ENCODE peak calls at places on chromosomes 5 and 9, in six cellular contexts. G is prostate gland, S is mesendoderm, X is uterus, Y is tibial artery, B is mammary epithelial cell. M is an unnamed sample.

GRCh38 chr5:143056331-143056689 is 286.1 kb downstream of the ARHGAP26 start:
- DNase-seq in G (no peak), S (no peak), X (no peak), Y (no peak), B (no peak), M (no peak)

GRCh38 chr5:107104774-107105050 is 566.0 kb downstream of the EFNA5 start:
- DNase-seq in G (no peak), S (peak), X (no peak), Y (no peak), B (no peak), M (no peak)

GRCh38 chr5:81855576-81855975 is 104.7 kb upstream of the SSBP2 start:
- DNase-seq in G (no peak), S (no peak), X (no peak), Y (no peak), B (peak), M (no peak)

GRCh38 chr5:138258704-138259285 is 15.6 kb downstream of the GFRA3 start:
- DNase-seq in G (no peak), S (no peak), X (no peak), Y (no peak), B (no peak), M (no peak)

GRCh38 chr5:104179057-104179456 is 616.5 kb upstream of the NUDT12 start:
- DNase-seq in G (no peak), S (peak), X (no peak), Y (no peak), B (peak), M (peak)

GRCh38 chr5:138349842-138350635 is 2.4 kb upstream of the KDM3B start:
- DNase-seq in G (no peak), S (no peak), X (no peak), Y (no peak), B (no peak), M (no peak)

GRCh38 chr5:131217791-131218190 is 46.1 kb upstream of the CDC42SE2 start:
- DNase-seq in G (no peak), S (no peak), X (no peak), Y (no peak), B (no peak), M (no peak)

GRCh38 chr5:130400091-130400490 is 495.8 kb downstream of the CHSY3 start:
- DNase-seq in G (no peak), S (peak), X (no peak), Y (no peak), B (peak), M (peak)

GRCh38 chr5:156475831-156476551 is 149.0 kb downstream of the SGCD start:
- DNase-seq in G (no peak), S (peak), X (peak), Y (peak), B (peak), M (peak)

GRCh38 chr9:127893392-127893791 is 6.0 kb downstream of the ST6GALNAC6 start:
- DNase-seq in G (no peak), S (no peak), X (no peak), Y (no peak), B (no peak), M (no peak)

GRCh38 chr9:127898433-127899199 is 787 bp downstream of the ST6GALNAC6 start:
- DNase-seq in G (no peak), S (no peak), X (peak), Y (peak), B (no peak), M (peak)

GRCh38 chr9:127897194-127897692 is 2.2 kb downstream of the ST6GALNAC6 start:
- DNase-seq in G (no peak), S (peak), X (peak), Y (peak), B (no peak), M (peak)

GRCh38 chr9:127896395-127897193 is 2.8 kb downstream of the ST6GALNAC6 start:
- DNase-seq in G (no peak), S (no peak), X (no peak), Y (no peak), B (no peak), M (no peak)

GRCh38 chr9:127895811-127896210 is 3.6 kb downstream of the ST6GALNAC6 start:
- DNase-seq in G (no peak), S (no peak), X (no peak), Y (no peak), B (no peak), M (no peak)
- H3K27ac ChIP-seq in G (no peak), S (no peak), X (peak), Y (peak), B (no peak), M (no peak)

GRCh38 chr5:110224050-110224449 is 502.4 kb downstream of the TMEM232 start:
- DNase-seq in G (no peak), S (no peak), X (no peak), Y (no peak), B (no peak), M (no peak)

GRCh38 chr5:110221036-110221435 is 505.4 kb downstream of the TMEM232 start:
- DNase-seq in G (no peak), S (no peak), X (no peak), Y (no peak), B (no peak), M (no peak)

GRCh38 chr5:110219769-110220168 is 506.7 kb downstream of the TMEM232 start:
- DNase-seq in G (no peak), S (no peak), X (no peak), Y (no peak), B (no peak), M (no peak)

DNA sequence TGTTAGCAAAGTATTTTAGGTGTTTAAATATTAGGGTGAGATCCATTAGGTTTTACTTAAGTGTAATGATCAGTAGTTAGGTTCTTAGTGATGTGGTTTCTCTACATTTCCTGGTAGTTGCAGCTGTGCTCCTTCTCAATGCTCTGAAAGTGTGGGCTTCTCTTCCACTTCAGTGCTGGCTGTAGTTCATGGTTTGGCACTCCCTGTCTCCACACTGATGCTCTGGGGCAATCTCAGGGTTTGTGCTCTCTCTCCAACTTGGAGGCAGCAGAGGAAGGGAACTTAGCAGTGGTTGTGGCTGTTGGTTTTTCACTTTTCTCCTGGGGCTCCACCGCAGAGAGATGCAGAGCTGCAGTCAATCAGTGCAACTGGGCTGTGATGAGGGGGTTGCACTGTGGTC is 507.5 kb downstream of the TMEM232 start:
- DNase-seq in G (no peak), S (no peak), X (no peak), Y (no peak), B (no peak), M (no peak)
- H3K27ac ChIP-seq in G (no peak), S (no peak), X (no peak), Y (no peak), B (no peak), M (no peak)

GRCh38 chr5:158660726-158661125 is 439.0 kb downstream of the EBF1 start:
- DNase-seq in G (no peak), S (no peak), X (no peak), Y (no peak), B (no peak), M (peak)

GRCh38 chr5:158654415-158654814 is 445.3 kb downstream of the EBF1 start:
- DNase-seq in G (no peak), S (no peak), X (no peak), Y (no peak), B (no peak), M (no peak)

DNA sequence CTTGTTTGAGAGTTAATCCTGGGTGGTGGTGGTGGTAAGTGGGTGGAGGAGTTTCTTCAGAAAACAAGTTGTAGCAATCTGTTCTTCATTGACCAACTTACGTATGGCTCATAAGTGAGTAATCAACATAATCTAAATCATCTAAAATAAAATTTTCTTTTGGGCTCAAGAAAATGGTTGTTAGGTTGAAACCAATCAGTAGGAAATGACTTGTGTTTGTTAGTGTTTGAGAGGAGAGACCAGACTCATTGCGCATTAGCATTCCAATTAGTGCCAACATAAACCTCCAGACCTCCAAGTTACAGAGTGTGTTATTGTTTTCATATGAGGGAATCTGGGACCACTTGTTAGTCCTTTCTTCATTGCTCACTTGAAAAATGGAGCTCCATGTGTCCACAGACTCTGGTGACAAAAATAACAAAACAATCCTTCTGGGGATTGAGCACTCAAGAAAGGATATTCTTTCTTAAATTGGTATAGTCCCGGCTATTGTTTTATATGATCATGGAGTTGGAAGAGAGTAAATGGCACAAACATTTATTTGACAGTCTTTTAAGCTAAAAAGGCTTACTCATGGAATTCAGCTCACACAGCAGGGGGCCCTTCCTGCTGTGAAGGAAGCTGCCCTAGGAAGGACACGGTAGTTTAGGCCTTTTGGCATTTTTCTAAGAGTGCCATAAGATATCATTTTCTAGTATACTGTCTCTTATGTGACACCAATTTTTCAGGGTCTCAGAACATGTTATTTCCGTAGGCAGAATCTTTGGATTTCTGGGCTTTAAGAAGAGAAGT is 441.1 kb downstream of the EBF1 start:
- DNase-seq in G (no peak), S (peak), X (no peak), Y (no peak), B (no peak), M (peak)
- H3K27ac ChIP-seq in G (no peak), S (no peak), X (no peak), Y (no peak), B (no peak), M (no peak)

GRCh38 chr5:362978-363765 is 41.7 kb downstream of the AHRR start:
- DNase-seq in G (peak), S (no peak), X (no peak), Y (peak), B (no peak), M (no peak)

GRCh38 chr5:362189-362588 is 40.7 kb downstream of the AHRR start:
- DNase-seq in G (no peak), S (no peak), X (no peak), Y (no peak), B (no peak), M (no peak)

GRCh38 chr5:360277-361027 is 38.9 kb downstream of the AHRR start:
- DNase-seq in G (no peak), S (no peak), X (no peak), Y (no peak), B (no peak), M (no peak)

GRCh38 chr5:355379-355935 is 33.9 kb downstream of the AHRR start:
- DNase-seq in G (no peak), S (no peak), X (no peak), Y (no peak), B (no peak), M (no peak)

GRCh38 chr5:359301-359897 is 37.9 kb downstream of the AHRR start:
- DNase-seq in G (peak), S (no peak), X (no peak), Y (peak), B (no peak), M (no peak)
- H3K27ac ChIP-seq in G (no peak), S (no peak), X (no peak), Y (no peak), B (no peak), M (no peak)

DNA sequence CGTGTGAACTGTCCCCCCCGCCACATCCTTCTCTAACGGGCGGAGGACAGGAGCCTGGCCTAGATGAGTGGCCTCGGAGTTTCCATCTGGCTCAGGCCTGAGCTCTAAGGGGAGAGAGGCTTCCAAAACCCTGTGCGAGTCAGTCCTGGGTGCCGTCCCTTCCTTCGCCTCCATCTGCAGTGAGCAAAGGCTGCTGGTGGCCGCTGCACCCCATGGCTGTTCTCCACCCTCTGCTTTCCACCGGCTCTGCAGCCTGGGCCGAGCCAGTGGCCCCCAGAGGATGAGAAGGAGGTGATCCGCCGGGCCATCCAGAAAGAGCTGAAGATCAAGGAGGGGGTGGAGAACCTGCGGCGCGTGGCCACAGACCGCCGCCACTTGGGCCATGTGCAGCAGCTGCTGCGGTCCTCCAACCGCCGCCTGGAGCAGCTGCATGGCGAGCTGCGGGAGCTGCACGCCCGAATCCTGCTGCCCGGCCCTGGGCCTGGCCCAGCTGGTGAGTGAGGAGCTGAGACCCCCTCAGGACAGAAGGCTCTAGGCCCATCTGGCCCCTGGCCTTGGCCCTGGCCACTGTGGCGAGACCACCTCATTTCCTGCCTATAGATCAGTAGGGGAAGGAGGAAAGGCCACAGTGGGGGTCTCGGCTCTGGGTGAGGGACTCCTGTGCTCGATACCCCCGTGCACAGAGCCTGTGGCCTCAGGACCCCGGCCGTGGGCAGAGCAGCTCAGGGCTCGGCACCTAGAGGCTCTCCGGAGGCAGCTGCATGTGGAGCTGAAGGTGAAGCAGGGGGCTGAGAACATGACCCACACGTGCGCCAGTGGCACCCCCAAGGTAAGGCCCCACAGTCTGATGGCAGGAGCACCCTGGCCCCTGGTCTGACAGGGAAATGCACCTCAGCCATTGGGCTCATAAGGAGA is 3.0 kb downstream of the PKN3 start:
- DNase-seq in G (no peak), S (no peak), X (no peak), Y (peak), B (no peak), M (no peak)
- H3K27ac ChIP-seq in G (no peak), S (no peak), X (no peak), Y (no peak), B (no peak), M (no peak)

M was measured in brain microvascular endothelial cell.